ENCODE peak calls at places on chromosome 16, in eight cellular contexts. One of them, this sample, is unnamed.

GRCh38 chr16:1171854-1172428 is 19.0 kb downstream of the CACNA1H start:
- DNase-seq in stomach: no peak
- DNase-seq in tibial nerve: no peak
- DNase-seq in ovary: no peak
- DNase-seq in A549: no peak
- DNase-seq in H1: no peak
- DNase-seq in transverse colon: peak
- DNase-seq in GM12878: no peak
- DNase-seq in this sample: peak

GRCh38 chr16:66668777-66669444 is 27.6 kb downstream of the CMTM4 start:
- DNase-seq in ovary: no peak
- DNase-seq in stomach: no peak
- DNase-seq in tibial nerve: no peak
- DNase-seq in H1: no peak
- DNase-seq in transverse colon: no peak
- DNase-seq in GM12878: no peak
- DNase-seq in A549: no peak
- DNase-seq in this sample: no peak

GRCh38 chr16:66262253-66263167 is 104.0 kb upstream of the CDH5 start:
- DNase-seq in transverse colon: no peak
- DNase-seq in A549: no peak
- DNase-seq in tibial nerve: peak
- DNase-seq in GM12878: no peak
- DNase-seq in ovary: peak
- DNase-seq in H1: no peak
- DNase-seq in stomach: no peak
- DNase-seq in this sample: peak

GRCh38 chr16:78925071-78925714 is 675.3 kb downstream of the MAF start:
- DNase-seq in stomach: peak
- DNase-seq in ovary: peak
- DNase-seq in A549: peak
- DNase-seq in transverse colon: peak
- DNase-seq in GM12878: no peak
- DNase-seq in H1: peak
- DNase-seq in tibial nerve: peak
- DNase-seq in this sample: no peak

GRCh38 chr16:50069060-50069459 is 3.3 kb downstream of the HEATR3 start:
- DNase-seq in GM12878: no peak
- DNase-seq in stomach: no peak
- DNase-seq in H1: no peak
- DNase-seq in tibial nerve: no peak
- DNase-seq in A549: no peak
- DNase-seq in ovary: no peak
- DNase-seq in transverse colon: no peak
- DNase-seq in this sample: no peak

GRCh38 chr16:66717112-66717675 is 20.7 kb upstream of the CMTM4 start:
- DNase-seq in A549: no peak
- DNase-seq in transverse colon: peak
- DNase-seq in H1: no peak
- DNase-seq in stomach: no peak
- DNase-seq in GM12878: no peak
- DNase-seq in tibial nerve: no peak
- DNase-seq in ovary: peak
- DNase-seq in this sample: no peak

GRCh38 chr16:81740163-81740562 is 38.9 kb upstream of the PLCG2 start:
- DNase-seq in transverse colon: peak
- DNase-seq in GM12878: peak
- DNase-seq in stomach: no peak
- DNase-seq in H1: peak
- DNase-seq in A549: no peak
- DNase-seq in tibial nerve: no peak
- DNase-seq in ovary: no peak
- DNase-seq in this sample: no peak

GRCh38 chr16:79400462-79401149 is 199.9 kb downstream of the MAF start:
- DNase-seq in ovary: no peak
- DNase-seq in A549: no peak
- DNase-seq in transverse colon: peak
- DNase-seq in GM12878: no peak
- DNase-seq in stomach: peak
- DNase-seq in tibial nerve: no peak
- DNase-seq in H1: no peak
- DNase-seq in this sample: no peak

GRCh38 chr16:78606572-78606971 is 507.1 kb downstream of the WWOX start:
- DNase-seq in tibial nerve: no peak
- DNase-seq in H1: no peak
- DNase-seq in A549: no peak
- DNase-seq in transverse colon: no peak
- DNase-seq in ovary: no peak
- DNase-seq in GM12878: no peak
- DNase-seq in stomach: no peak
- DNase-seq in this sample: no peak

GRCh38 chr16:84851192-84852127 is 31.7 kb downstream of the CRISPLD2 start:
- DNase-seq in A549: peak
- DNase-seq in GM12878: no peak
- DNase-seq in H1: no peak
- DNase-seq in tibial nerve: no peak
- DNase-seq in stomach: peak
- DNase-seq in transverse colon: no peak
- DNase-seq in ovary: no peak
- DNase-seq in this sample: no peak

GRCh38 chr16:11735801-11736200 is 6.9 kb downstream of the TXNDC11 start:
- DNase-seq in transverse colon: no peak
- DNase-seq in stomach: no peak
- DNase-seq in tibial nerve: no peak
- DNase-seq in ovary: no peak
- DNase-seq in H1: no peak
- DNase-seq in A549: no peak
- DNase-seq in GM12878: no peak
- DNase-seq in this sample: no peak

DNA sequence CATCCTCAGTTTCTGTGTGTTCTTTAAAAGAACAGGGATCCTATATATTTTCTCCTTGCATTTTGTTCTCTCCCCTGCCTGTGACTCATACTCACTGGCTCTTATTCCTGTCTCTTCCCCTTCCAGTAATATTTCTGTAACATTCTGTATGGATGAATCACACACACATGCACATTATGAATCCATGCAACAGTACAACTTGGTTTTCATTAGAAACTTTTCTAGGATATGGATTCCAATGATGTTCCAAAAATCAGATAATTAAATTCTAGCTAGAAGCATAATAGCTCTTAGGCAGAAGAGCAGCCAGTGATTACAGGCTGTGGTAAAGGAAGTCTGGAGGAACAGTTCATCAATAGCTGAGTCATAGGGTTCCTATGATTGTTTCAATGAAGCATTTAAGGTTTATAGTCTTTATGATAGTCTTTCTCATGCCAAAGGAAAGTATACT is 119.6 kb upstream of the PMFBP1 start:
- DNase-seq in transverse colon: no peak
- DNase-seq in tibial nerve: no peak
- DNase-seq in ovary: no peak
- DNase-seq in A549: peak
- DNase-seq in H1: no peak
- DNase-seq in stomach: no peak
- DNase-seq in GM12878: no peak
- DNase-seq in this sample: no peak
- TF ChIP-seq EP300 in transverse colon: peak
- TF ChIP-seq EP300 in tibial nerve: no peak
- TF ChIP-seq EP300 in ovary: peak
- TF ChIP-seq EP300 in A549: no peak
- TF ChIP-seq EP300 in H1: no peak
- TF ChIP-seq EP300 in stomach: no peak
- TF ChIP-seq EP300 in GM12878: no peak
- TF ChIP-seq EP300 in this sample: no peak

GRCh38 chr16:75107505-75107904 is 9.1 kb downstream of the LDHD start:
- DNase-seq in ovary: peak
- DNase-seq in H1: no peak
- DNase-seq in GM12878: no peak
- DNase-seq in stomach: no peak
- DNase-seq in A549: no peak
- DNase-seq in tibial nerve: no peak
- DNase-seq in transverse colon: no peak
- DNase-seq in this sample: no peak

GRCh38 chr16:75108792-75109731 is 7.5 kb downstream of the LDHD start:
- DNase-seq in stomach: peak
- DNase-seq in H1: no peak
- DNase-seq in ovary: peak
- DNase-seq in GM12878: peak
- DNase-seq in A549: peak
- DNase-seq in tibial nerve: peak
- DNase-seq in transverse colon: peak
- DNase-seq in this sample: peak

GRCh38 chr16:75110637-75111513 is 5.7 kb downstream of the LDHD start:
- DNase-seq in tibial nerve: peak
- DNase-seq in ovary: peak
- DNase-seq in H1: peak
- DNase-seq in GM12878: peak
- DNase-seq in A549: peak
- DNase-seq in transverse colon: peak
- DNase-seq in stomach: peak
- DNase-seq in this sample: peak

GRCh38 chr16:75111514-75112280 is 4.9 kb downstream of the LDHD start:
- DNase-seq in stomach: no peak
- DNase-seq in A549: no peak
- DNase-seq in transverse colon: no peak
- DNase-seq in GM12878: no peak
- DNase-seq in ovary: peak
- DNase-seq in tibial nerve: no peak
- DNase-seq in H1: no peak
- DNase-seq in this sample: no peak

DNA sequence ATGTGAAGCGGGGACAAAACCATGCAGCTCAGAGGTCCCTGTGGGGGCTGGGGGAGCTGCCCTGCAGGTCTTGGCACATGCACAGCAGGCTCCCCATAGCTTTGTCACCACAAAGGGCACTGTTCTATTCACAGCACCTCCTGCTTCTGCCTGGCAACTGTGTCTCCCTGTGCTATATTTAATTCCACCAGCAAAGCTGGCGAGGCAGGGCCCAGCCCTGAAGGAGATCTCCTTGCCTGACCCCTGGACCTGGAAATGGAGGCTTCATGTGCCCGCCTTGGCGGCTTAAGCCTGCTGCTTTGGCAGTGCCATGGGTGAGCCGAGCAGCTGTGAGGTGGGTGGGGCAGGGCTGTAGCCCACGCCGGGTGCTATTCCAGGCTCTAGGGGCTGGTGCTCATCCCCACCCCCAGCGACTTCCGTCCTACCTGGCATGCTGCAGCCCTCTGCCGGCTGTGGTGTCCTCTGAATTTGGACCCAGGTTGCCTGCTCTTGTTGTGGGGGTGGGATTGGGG is 6.8 kb downstream of the LDHD start:
- DNase-seq in GM12878: no peak
- DNase-seq in ovary: peak
- DNase-seq in tibial nerve: no peak
- DNase-seq in transverse colon: peak
- DNase-seq in H1: no peak
- DNase-seq in stomach: peak
- DNase-seq in A549: no peak
- DNase-seq in this sample: peak
- TF ChIP-seq CTCF in GM12878: no peak
- TF ChIP-seq CTCF in ovary: no peak
- TF ChIP-seq CTCF in tibial nerve: no peak
- TF ChIP-seq CTCF in transverse colon: peak
- TF ChIP-seq CTCF in H1: no peak
- TF ChIP-seq CTCF in stomach: no peak
- TF ChIP-seq CTCF in A549: no peak
- TF ChIP-seq CTCF in this sample: no peak

DNA sequence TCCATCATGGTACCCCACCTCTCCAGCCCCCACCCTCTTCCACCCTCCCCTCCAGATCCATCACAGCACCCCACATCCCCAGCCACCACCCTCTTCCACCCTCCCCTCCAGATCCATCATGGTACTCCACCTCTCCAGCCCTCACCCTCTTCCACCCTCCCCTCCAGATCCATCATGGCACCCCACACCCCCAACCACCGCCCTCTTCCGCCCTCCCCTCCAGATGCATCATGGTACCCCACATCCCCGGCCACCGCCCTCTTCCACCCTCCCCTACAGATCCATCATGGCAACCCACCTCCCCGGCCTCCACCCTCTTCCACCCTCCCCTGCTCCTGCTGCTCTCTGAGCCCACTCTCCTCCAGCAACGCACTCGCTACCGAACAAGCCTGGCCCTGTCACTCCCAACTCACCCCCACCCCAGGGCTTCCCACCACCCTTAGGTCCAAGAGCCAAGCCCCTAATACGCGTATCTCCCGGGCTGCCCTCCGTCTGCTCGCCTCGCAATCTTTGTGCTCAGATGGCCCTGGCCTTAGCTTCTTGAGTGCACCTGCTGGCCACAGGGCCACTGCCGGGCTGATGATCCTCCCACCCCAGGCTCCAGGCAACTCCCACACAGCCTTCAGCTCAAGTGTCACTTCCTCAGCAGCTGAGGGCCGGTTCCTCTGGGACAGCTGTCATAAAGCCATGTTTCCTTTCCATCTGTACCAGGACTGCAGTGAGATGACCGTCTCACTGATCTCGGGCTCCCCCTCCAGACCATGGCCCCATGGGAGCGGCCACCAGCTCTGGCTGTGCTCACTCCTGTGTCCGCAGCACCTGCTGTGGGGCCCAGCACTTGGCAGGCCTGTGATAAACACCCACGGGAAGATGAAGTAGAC is 25.5 kb downstream of the KDM8 start:
- DNase-seq in stomach: no peak
- DNase-seq in A549: no peak
- DNase-seq in transverse colon: no peak
- DNase-seq in H1: no peak
- DNase-seq in tibial nerve: no peak
- DNase-seq in GM12878: no peak
- DNase-seq in ovary: no peak
- DNase-seq in this sample: peak
- H3K27ac ChIP-seq in stomach: no peak
- H3K27ac ChIP-seq in A549: no peak
- H3K27ac ChIP-seq in transverse colon: no peak
- H3K27ac ChIP-seq in H1: no peak
- H3K27ac ChIP-seq in tibial nerve: no peak
- H3K27ac ChIP-seq in GM12878: no peak
- H3K27ac ChIP-seq in ovary: no peak
- H3K27ac ChIP-seq in this sample: no peak

DNA sequence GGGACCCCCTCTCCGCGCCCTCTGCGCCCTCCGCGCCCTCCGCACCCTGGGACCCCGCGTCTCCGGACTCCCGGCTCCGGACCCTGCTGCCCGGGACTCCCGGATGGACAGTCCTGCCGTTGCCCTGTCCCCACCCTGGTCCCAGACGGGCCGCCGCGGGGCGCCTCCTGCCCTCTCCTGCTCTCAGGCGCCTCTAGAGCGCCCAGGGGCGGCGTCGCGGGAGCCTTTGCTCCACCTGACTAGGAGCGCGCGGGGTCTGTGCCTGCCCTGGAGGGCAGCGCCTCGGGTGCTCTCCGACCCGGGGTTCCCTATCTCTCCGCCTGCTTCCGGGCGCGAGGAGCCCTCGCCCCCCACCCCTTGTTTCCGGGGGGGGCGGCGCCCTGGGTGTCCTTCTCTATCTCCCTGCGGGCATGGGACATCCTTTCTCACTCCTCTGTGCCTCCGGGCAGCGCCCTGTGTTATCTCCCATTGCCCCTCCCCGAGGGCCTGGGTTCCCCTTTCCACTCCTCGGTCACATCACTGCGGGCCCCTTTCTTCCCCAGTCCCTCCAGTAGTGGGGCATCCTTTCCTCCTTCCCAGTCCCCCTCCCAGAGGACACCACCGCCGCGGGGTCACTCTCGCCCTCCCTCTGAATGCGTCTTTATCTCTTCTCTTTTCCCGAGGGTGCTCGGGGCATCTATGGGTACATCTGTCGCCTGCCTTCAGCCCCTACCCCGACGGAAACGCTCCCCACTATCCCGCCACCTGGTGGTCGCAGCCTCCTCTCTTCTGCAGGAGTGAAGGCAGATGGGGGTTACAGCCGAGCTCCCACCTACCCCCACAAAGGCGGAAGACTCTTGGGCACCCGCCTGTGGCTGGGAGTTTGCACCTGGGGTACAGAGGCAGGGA is 865 bp downstream of the PRKCB start:
- DNase-seq in GM12878: no peak
- DNase-seq in tibial nerve: no peak
- DNase-seq in A549: no peak
- DNase-seq in H1: peak
- DNase-seq in transverse colon: peak
- DNase-seq in stomach: peak
- DNase-seq in ovary: no peak
- DNase-seq in this sample: peak
- TF ChIP-seq EP300 in GM12878: no peak
- TF ChIP-seq EP300 in tibial nerve: no peak
- TF ChIP-seq EP300 in A549: no peak
- TF ChIP-seq EP300 in H1: no peak
- TF ChIP-seq EP300 in transverse colon: no peak
- TF ChIP-seq EP300 in stomach: no peak
- TF ChIP-seq EP300 in ovary: no peak
- TF ChIP-seq EP300 in this sample: no peak